ENCODE peak calls at places on chromosome 20, in six cellular contexts. E is left ventricle myocardium inferior; Z is CD8-positive, alpha-beta T cell; N is heart right ventricle; H is uterus; M is ovary. T is an unnamed sample.

GRCh38 chr20:50366270-50367103 is 143.7 kb upstream of the PTPN1 start:
- DNase-seq in E (no peak), Z (peak; percentile 24), N (peak; percentile 37), H (no peak), M (peak; percentile 69), T (no peak)

GRCh38 chr20:12695937-12696336 is 312.8 kb upstream of the SPTLC3 start:
- DNase-seq in E (no peak), Z (no peak), N (no peak), H (no peak), M (no peak), T (no peak)

GRCh38 chr20:46580613-46581012 is 30.2 kb upstream of the OCSTAMP start:
- DNase-seq in E (no peak), Z (no peak), N (no peak), H (no peak), M (no peak), T (no peak)

GRCh38 chr20:50216543-50217206 is 26.0 kb downstream of the CEBPB start:
- DNase-seq in E (no peak), Z (no peak), N (no peak), H (no peak), M (no peak), T (peak; percentile 52)

GRCh38 chr20:4929686-4930397 is 71.5 kb downstream of the SLC23A2 start:
- DNase-seq in E (no peak), Z (no peak), N (no peak), H (no peak), M (no peak), T (no peak)

GRCh38 chr20:48957521-48957920 is 36.0 kb downstream of the ARFGEF2 start:
- DNase-seq in E (no peak), Z (no peak), N (no peak), H (no peak), M (no peak), T (no peak)

GRCh38 chr20:49526056-49526455 is 41.9 kb downstream of the PTGIS start:
- DNase-seq in E (no peak), Z (no peak), N (no peak), H (no peak), M (no peak), T (peak; percentile 64)

GRCh38 chr20:20230741-20231140 is 137.2 kb upstream of the INSM1 start:
- DNase-seq in E (no peak), Z (no peak), N (no peak), H (no peak), M (no peak), T (no peak)

GRCh38 chr20:17655286-17655651 is 26.8 kb downstream of the RRBP1 start:
- DNase-seq in E (no peak), Z (no peak), N (no peak), H (peak; percentile 12), M (no peak), T (peak; percentile 11)

GRCh38 chr20:41145317-41145716 is 8.0 kb downstream of the PLCG1 start:
- DNase-seq in E (no peak), Z (no peak), N (no peak), H (no peak), M (no peak), T (no peak)

GRCh38 chr20:40945754-40946451 is 82.7 kb upstream of the TOP1 start:
- DNase-seq in E (peak; percentile 48), Z (no peak), N (peak; percentile 27), H (peak; percentile 25), M (peak; percentile 59), T (peak; percentile 56)

GRCh38 chr20:46251211-46251673 is 57.1 kb downstream of the CDH22 start:
- DNase-seq in E (no peak), Z (no peak), N (no peak), H (no peak), M (no peak), T (no peak)

GRCh38 chr20:34437330-34437986 is 74.4 kb downstream of the ITCH start:
- DNase-seq in E (no peak), Z (no peak), N (no peak), H (no peak), M (no peak), T (no peak)

GRCh38 chr20:50399917-50400704 is 110.1 kb upstream of the PTPN1 start:
- DNase-seq in E (no peak), Z (no peak), N (no peak), H (no peak), M (no peak), T (no peak)

GRCh38 chr20:31788578-31788977 is 30.6 kb upstream of the MYLK2 start:
- DNase-seq in E (no peak), Z (no peak), N (no peak), H (no peak), M (no peak), T (no peak)

GRCh38 chr20:3046677-3047462 is 1.0 kb downstream of the MRPS26 start:
- DNase-seq in E (no peak), Z (no peak), N (no peak), H (no peak), M (no peak), T (no peak)

GRCh38 chr20:44072381-44072780 is 114.6 kb downstream of the JPH2 start:
- DNase-seq in E (no peak), Z (no peak), N (no peak), H (no peak), M (no peak), T (no peak)

GRCh38 chr20:1210501-1210900 is 7.2 kb downstream of the C20orf202 start:
- DNase-seq in E (no peak), Z (no peak), N (no peak), H (no peak), M (no peak), T (no peak)

GRCh38 chr20:12947691-12948090 is 61.1 kb upstream of the SPTLC3 start:
- DNase-seq in E (no peak), Z (no peak), N (no peak), H (no peak), M (no peak), T (no peak)

GRCh38 chr20:63386491-63386890 is 25.3 kb upstream of the CHRNA4 start:
- DNase-seq in E (no peak), Z (no peak), N (no peak), H (no peak), M (no peak), T (no peak)

GRCh38 chr20:1241456-1241855 is 15.6 kb downstream of the RAD21L1 start:
- DNase-seq in E (no peak), Z (no peak), N (no peak), H (no peak), M (no peak), T (no peak)

GRCh38 chr20:43853174-43853803 is 61.4 kb upstream of the TOX2 start:
- DNase-seq in E (no peak), Z (no peak), N (no peak), H (no peak), M (no peak), T (no peak)

GRCh38 chr20:52105045-52105572 is 86.5 kb downstream of the ZFP64 start:
- DNase-seq in E (no peak), Z (no peak), N (peak; percentile 14), H (no peak), M (peak; percentile 48), T (no peak)

DNA sequence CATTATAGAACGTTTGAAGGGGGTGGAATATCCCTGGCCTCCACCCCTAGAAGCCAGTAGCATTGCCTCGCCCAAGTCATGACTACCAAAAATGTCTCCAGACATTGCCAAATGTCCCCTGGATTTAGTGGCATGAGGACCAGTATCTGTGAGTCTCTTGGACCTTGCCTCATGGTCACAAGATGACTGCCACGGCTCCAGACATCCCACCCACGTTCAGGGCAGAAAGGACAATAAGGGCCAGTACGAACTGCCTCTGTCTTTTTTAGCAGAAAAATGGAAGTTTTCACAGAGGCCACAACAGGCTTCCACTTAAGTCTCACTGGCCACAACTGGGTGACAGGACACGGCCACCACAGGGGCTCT is 5.4 kb downstream of the RBM38 start:
- DNase-seq in E (no peak), Z (no peak), N (no peak), H (no peak), M (peak; percentile 17), T (no peak)
- H3K4me1 ChIP-seq in E (peaks cover 97% of the 10 kb centered on the region), Z (peaks cover 82% of the 10 kb centered on the region), N (peaks cover 96% of the 10 kb centered on the region), H (peaks cover 37% of the 10 kb centered on the region), M (peaks cover 44% of the 10 kb centered on the region), T (peaks cover 86% of the 10 kb centered on the region)

DNA sequence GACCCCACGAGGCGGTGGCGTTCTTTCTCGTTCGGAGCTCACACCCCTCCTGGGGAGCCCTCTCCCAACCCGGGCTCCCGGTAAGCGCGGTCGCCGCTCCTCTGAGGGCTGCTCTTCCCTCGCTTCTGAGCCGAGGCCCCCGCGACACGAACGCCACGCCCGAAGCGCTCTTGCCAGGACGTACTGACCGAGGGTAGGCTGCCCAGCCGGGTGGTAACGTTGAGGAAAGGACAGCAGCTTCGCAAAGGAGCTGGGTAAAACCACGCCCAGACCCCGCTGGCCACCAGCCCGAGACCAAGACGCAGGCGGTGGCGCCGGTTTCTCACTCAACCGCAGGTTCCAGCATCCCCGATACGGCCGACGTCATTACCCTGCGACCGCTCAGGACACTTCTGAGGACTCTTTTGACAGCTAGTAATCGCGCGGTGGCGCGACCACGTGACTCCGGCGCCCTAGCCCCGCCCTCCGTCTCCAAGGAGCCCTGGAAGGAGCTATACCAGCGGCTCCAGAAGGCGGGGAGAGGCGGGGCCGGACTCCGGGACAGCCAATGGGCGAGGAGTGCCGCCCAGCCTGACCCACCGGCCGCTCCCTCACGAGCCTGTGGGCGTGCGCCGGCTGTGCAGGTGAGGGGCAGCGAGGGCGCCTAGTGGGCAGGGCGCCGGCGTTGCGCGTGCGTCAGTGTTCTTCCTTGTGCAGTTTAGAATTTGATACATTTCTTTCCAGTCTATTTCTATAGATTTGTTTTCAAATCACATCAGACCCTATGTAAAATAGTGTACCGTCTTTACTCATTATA is 4.0 kb upstream of the GZF1 start:
- DNase-seq in E (peak; percentile 100), Z (peak; percentile 100), N (peak; percentile 100), H (peak; percentile 100), M (peak; percentile 100), T (peak; percentile 100)
- TF ChIP-seq CTCF in E (no peak), Z (no peak), N (no peak), H (no peak), M (peak; percentile 20), T (peak; percentile 13)

GRCh38 chr20:47809161-47809560 is 23.9 kb upstream of the SULF2 start:
- DNase-seq in E (no peak), Z (no peak), N (no peak), H (no peak), M (no peak), T (no peak)
- H3K27ac ChIP-seq in E (no peak overlapping the region), Z (no peak overlapping the region), N (no peak overlapping the region), H (no peak overlapping the region), M (no peak overlapping the region), T (no peak overlapping the region)

GRCh38 chr20:53662595-53662994 is 69.0 kb upstream of the ZNF217 start:
- DNase-seq in E (no peak), Z (no peak), N (no peak), H (no peak), M (no peak), T (no peak)

GRCh38 chr20:53666144-53666543 is 72.5 kb upstream of the ZNF217 start:
- DNase-seq in E (no peak), Z (no peak), N (no peak), H (no peak), M (no peak), T (no peak)

GRCh38 chr20:53660947-53661381 is 67.3 kb upstream of the ZNF217 start:
- DNase-seq in E (no peak), Z (no peak), N (no peak), H (no peak), M (no peak), T (no peak)

GRCh38 chr20:53660078-53660909 is 66.7 kb upstream of the ZNF217 start:
- DNase-seq in E (no peak), Z (peak; percentile 53), N (peak; percentile 22), H (peak; percentile 47), M (peak; percentile 74), T (no peak)

DNA sequence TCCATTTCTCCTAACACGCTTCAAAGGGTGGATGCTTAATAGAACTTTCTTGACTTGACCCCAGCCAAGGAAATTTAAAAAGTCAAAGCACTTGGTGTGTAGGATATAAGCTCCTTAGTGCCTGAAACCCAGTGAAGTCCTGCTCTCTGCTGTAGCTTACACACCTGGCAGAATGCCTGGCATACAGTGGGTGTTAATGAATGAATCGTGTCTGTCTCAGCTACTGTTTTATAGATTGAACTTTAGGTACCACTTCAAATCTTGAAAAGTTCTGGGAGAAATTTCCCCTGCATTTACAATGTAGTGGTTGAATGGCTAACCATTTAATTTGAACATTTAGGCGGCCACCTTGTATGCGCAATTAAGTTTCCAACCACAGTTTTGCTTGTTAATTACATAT is 70.5 kb upstream of the ZNF217 start:
- DNase-seq in E (no peak), Z (no peak), N (no peak), H (no peak), M (no peak), T (no peak)
- H3K4me1 ChIP-seq in E (peaks cover 21% of the 10 kb centered on the region), Z (peaks cover 27% of the 10 kb centered on the region), N (peaks cover 24% of the 10 kb centered on the region), H (peaks cover 5% of the 10 kb centered on the region), M (peaks cover 6% of the 10 kb centered on the region), T (peaks cover 16% of the 10 kb centered on the region)